ENCODE peak calls at places on chromosomes 16 and 17, in seven cellular contexts. Q is tibial artery, O is IMR-90, I is cardiac muscle cell, P is GM12878, K is Karpas-422, Z is fibroblast of lung. L is an unnamed sample. For H3K4me1 and H3K9me3, the result is how much of the 10 kb centered on the place peaks cover.

GRCh38 chr16:54443352-54443751 is 156.8 kb upstream of the IRX3 start:
- DNase-seq in O (no peak), Q (no peak), I (no peak), Z (no peak), P (no peak), K (no peak), L (no peak)

GRCh38 chr17:11853321-11854151 is 143.7 kb downstream of the ZNF18 start:
- DNase-seq in K (no peak), P (no peak), Q (no peak), O (no peak), I (no peak), Z (peak), L (no peak)

GRCh38 chr16:89847056-89847929 is 19.0 kb downstream of the SPIRE2 start:
- DNase-seq in I (no peak), O (no peak), Q (no peak), Z (no peak), P (no peak), K (no peak), L (no peak)

GRCh38 chr16:20799599-20799998 is 6.7 kb downstream of the ERI2 start:
- DNase-seq in Q (no peak), K (peak), P (no peak), I (peak), O (peak), Z (peak), L (no peak)

GRCh38 chr16:83115491-83116232 is 488.9 kb downstream of the CDH13 start:
- DNase-seq in I (no peak), Z (no peak), K (no peak), Q (no peak), P (no peak), O (no peak), L (no peak)

GRCh38 chr16:15739449-15739848 is 89.4 kb downstream of the NDE1 start:
- DNase-seq in O (no peak), P (no peak), I (no peak), Q (no peak), Z (no peak), K (no peak), L (no peak)

GRCh38 chr17:27602721-27603445 is 28.1 kb upstream of the LGALS9 start:
- DNase-seq in Z (peak), O (peak), K (peak), P (no peak), I (peak), Q (peak), L (no peak)

GRCh38 chr16:7624871-7625766 is 292.5 kb downstream of the RBFOX1 start:
- DNase-seq in Z (no peak), P (no peak), O (no peak), K (no peak), I (no peak), Q (no peak), L (no peak)

GRCh38 chr17:40153603-40154238 is 13.4 kb downstream of the CASC3 start:
- DNase-seq in Z (no peak), O (no peak), Q (no peak), P (no peak), K (no peak), I (no peak), L (no peak)

GRCh38 chr16:67862623-67863583 is 9.9 kb upstream of the EDC4 start:
- DNase-seq in Q (peak), I (peak), O (peak), P (no peak), K (no peak), Z (peak), L (no peak)

GRCh38 chr17:82281502-82282238 is 8.2 kb upstream of the CSNK1D start:
- DNase-seq in I (no peak), Q (no peak), Z (peak), O (peak), K (no peak), P (peak), L (no peak)

GRCh38 chr17:8062807-8063483 is 24.1 kb downstream of the ALOX15B start:
- DNase-seq in Z (peak), O (no peak), P (no peak), Q (no peak), I (no peak), K (no peak), L (no peak)

GRCh38 chr17:8630227-8630801 is at the start of gene MYH10:
- DNase-seq in I (no peak), Z (no peak), P (no peak), K (no peak), O (no peak), Q (no peak), L (no peak)

GRCh38 chr17:5237541-5238016 is 2.9 kb upstream of the SCIMP start:
- DNase-seq in Z (peak), K (peak), O (peak), I (peak), P (peak), Q (peak), L (no peak)

GRCh38 chr16:49635009-49635350 is 220.9 kb downstream of the ZNF423 start:
- DNase-seq in P (no peak), I (no peak), O (no peak), K (no peak), Z (no peak), Q (no peak), L (no peak)

GRCh38 chr17:58985265-58985810 is 121.3 kb downstream of the TRIM37 start:
- DNase-seq in I (no peak), Q (no peak), P (no peak), Z (no peak), K (no peak), O (no peak), L (no peak)

GRCh38 chr16:19601083-19601976 is 45.8 kb downstream of the VPS35L start:
- DNase-seq in K (peak), Z (peak), O (peak), I (peak), Q (no peak), P (no peak), L (no peak)

GRCh38 chr17:45812102-45812501 is 28.0 kb downstream of the CRHR1 start:
- DNase-seq in Q (no peak), Z (peak), I (no peak), K (no peak), P (no peak), O (no peak), L (no peak)

GRCh38 chr17:80892019-80892855 is 99.4 kb upstream of the CHMP6 start:
- DNase-seq in O (peak), Z (peak), I (peak), P (peak), Q (peak), K (no peak), L (peak)

GRCh38 chr16:53692146-53692545 is 11.5 kb downstream of the RPGRIP1L start:
- DNase-seq in K (no peak), P (no peak), Z (no peak), O (no peak), I (peak), Q (no peak), L (no peak)

GRCh38 chr17:74459622-74460021 is 6.8 kb upstream of the CD300A start:
- DNase-seq in Q (no peak), P (no peak), O (no peak), K (no peak), Z (no peak), I (no peak), L (no peak)

GRCh38 chr17:79814966-79815835 is 18.3 kb upstream of the CBX8 start:
- DNase-seq in I (no peak), Q (no peak), P (no peak), K (no peak), Z (no peak), O (no peak), L (no peak)

GRCh38 chr17:42999003-42999525 is 845 bp downstream of the RPL27 start:
- DNase-seq in I (no peak), P (no peak), Q (no peak), K (no peak), Z (no peak), O (no peak), L (no peak)

GRCh38 chr17:39014795-39015545 is 47.8 kb upstream of the FBXO47 start:
- DNase-seq in O (no peak), Z (no peak), P (no peak), Q (no peak), K (no peak), I (no peak), L (no peak)

GRCh38 chr17:60086822-60087591 is 8.3 kb upstream of the HEATR6 start:
- DNase-seq in Q (no peak), O (peak), I (no peak), Z (peak), P (no peak), K (no peak), L (no peak)
- H3K4me1 ChIP-seq in Q (under half), O (under half), I (under half), Z (under half), P (under half), K (under half), L (under half)

DNA sequence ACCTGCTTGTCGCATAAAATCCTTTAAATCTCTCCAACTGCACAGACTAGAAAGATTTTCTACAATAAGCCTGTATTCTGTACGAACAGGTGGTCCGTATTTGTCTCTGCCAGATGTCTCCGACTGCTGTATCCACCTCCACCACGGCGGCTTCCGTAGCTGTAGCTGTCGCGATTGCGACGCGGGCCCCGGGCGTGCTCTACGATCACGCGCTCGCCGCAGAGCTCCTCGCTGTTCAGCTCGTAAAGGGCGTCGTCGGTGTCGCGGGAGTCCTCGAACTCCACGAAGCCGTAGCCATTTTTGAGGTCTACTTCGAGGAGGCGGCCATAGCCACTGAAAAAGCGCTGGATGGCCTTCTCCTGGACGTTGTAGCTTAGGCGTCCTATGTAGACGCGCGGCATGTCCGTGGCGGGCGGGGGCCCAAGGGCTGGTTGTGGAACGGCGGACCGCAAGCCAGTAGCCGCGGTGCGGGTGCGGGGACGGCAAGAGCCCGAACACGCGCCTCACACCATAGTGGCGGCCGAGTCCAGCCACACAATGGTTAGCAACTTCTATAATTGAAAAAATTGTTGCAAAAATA is 36.1 kb downstream of the ZNF624 start:
- DNase-seq in Z (no peak), I (no peak), Q (no peak), P (no peak), K (no peak), O (no peak), L (no peak)
- H3K9me3 ChIP-seq in Z (under half), I (under half), Q (half or more), P (under half), K (under half), O (under half), L (under half)

DNA sequence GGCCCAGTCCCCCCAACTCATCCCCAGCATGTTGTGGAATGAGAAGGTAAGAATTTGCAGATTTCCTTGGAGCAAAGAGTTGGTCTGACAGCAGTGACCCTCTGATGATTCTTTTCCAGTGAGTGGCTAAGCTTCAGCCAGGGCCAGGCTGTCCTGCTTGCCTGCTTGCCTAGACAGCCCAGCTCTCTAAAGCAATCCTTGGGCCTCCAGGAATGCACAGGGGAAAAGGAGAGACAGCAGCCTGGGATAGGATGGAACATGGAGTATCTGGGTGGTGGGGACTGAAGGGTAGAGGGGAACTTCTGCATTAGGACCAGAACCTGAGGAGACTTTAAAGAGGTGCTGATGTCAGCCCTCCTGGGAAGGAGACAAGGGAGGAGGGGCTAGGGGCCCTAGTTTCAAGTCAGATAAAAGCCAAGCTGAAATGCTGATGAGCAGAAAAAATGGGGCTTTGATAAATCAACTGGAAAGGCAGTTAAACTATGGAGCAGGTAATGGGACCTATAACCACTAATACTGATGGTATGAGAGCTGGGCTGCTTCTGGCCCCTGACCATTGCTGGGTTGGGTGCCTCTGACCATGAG is 1.8 kb downstream of the HOXB7 start:
- DNase-seq in P (no peak), Z (no peak), I (no peak), Q (no peak), K (peak), O (no peak), L (no peak)
- H3K4me1 ChIP-seq in P (under half), Z (under half), I (under half), Q (under half), K (half or more), O (under half), L (under half)

GRCh38 chr17:51319186-51319585 is 58.8 kb downstream of the UTP18 start:
- DNase-seq in P (no peak), I (no peak), Z (no peak), Q (no peak), K (no peak), O (no peak), L (no peak)
- H3K9me3 ChIP-seq in P (under half), I (under half), Z (under half), Q (under half), K (under half), O (under half), L (under half)

GRCh38 chr17:3697157-3697515 is 1.2 kb upstream of the P2RX5 start:
- DNase-seq in Z (no peak), P (no peak), I (no peak), K (no peak), Q (no peak), O (no peak), L (no peak)

GRCh38 chr17:3693829-3694231 is 2.1 kb downstream of the P2RX5 start:
- DNase-seq in P (peak), O (no peak), Q (no peak), K (peak), Z (no peak), I (no peak), L (no peak)

GRCh38 chr17:3693099-3693498 is 2.9 kb downstream of the P2RX5 start:
- DNase-seq in K (peak), Q (no peak), O (no peak), P (no peak), Z (no peak), I (no peak), L (no peak)

GRCh38 chr17:3695723-3696411 is at the start of gene P2RX5:
- DNase-seq in Z (peak), O (no peak), Q (no peak), P (no peak), I (peak), K (peak), L (no peak)

DNA sequence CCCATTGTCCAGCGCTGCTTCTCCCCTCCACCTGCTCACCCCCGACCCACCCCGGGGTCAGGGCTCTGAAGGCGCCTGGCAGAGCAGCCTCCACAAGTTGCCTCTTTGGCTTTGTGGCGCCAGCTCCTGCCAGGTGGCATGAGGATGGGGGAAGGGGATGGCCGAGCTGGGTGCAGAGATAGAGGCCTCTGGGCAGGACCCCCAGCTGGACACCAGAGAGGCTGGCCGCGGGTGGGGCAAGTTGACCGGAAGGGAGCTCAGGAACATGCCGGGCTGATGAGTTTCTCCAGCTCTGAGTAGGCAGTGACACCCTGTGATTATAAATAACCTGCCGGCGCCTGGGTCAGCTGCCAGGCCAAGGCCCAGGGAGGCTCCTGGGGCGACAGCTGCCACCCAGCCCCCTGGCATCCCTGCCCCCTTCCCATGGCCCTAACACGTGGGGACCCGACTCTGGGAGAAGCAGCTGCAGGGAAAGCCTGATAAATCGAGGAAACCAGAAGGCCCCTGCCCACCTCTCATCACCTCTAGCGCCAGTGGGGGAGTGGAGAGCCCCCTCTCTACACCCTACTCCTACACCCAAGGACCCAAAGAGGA is 729 bp downstream of the P2RX5 start:
- DNase-seq in O (no peak), Z (no peak), Q (no peak), K (peak), I (no peak), P (no peak), L (no peak)
- H3K4me1 ChIP-seq in O (under half), Z (under half), Q (under half), K (half or more), I (under half), P (under half), L (under half)

GRCh38 chr16:30957456-30958163 is at the start of gene SETD1A:
- DNase-seq in P (peak), K (peak), I (peak), O (peak), Z (peak), Q (peak), L (no peak)
- H3K9me3 ChIP-seq in P (under half), K (under half), I (under half), O (under half), Z (under half), Q (under half), L (under half)

GRCh38 chr16:12318661-12319463 is 342.3 kb downstream of the SNX29 start:
- DNase-seq in I (no peak), Q (no peak), Z (peak), O (peak), P (no peak), K (no peak), L (peak)
- H3K4me1 ChIP-seq in I (under half), Q (under half), Z (under half), O (under half), P (under half), K (under half), L (half or more)

GRCh38 chr16:35906440-35906839 is 2447.0 kb downstream of the TP53TG3F start:
- DNase-seq in O (no peak), K (no peak), Z (no peak), P (no peak), I (no peak), Q (no peak), L (no peak)
- H3K9me3 ChIP-seq in O (under half), K (under half), Z (under half), P (under half), I (under half), Q (under half), L (under half)

DNA sequence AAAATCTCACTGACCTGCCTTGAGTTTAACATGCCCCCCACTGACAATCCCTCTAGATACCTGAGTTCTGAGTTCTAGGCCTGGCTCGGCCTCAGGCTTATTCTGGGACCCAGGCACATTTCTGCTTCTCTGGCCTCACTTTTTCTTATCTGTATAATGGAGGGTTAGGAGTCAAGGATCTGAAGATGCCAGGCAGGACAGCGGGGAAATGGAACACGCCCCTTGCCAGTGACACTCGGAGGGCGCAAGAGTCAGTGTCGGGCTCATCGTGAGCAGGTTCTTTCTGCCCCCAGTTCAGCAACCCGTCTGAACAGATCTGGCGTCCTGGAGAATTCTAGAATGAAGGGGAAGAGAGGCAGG is 567 bp upstream of the MT3 start:
- DNase-seq in O (no peak), K (no peak), Q (no peak), P (no peak), I (no peak), Z (no peak), L (no peak)
- H3K4me1 ChIP-seq in O (under half), K (under half), Q (under half), P (under half), I (under half), Z (under half), L (under half)